ENCODE peak calls at places on chromosomes 2 and 18, in ten cellular contexts. M is dorsolateral prefrontal cortex, H is fibroblast of pulmonary artery, N is prostate gland, T is A549, Z is lung, A is left ventricle myocardium inferior, L is fibroblast of mammary gland, R is DND-41, U is AG09309. E is an unnamed sample.

GRCh38 chr2:157075924-157076323 is 181.6 kb upstream of the GALNT5 start:
- DNase-seq in M (peak; percentile 32), H (no peak), N (no peak), T (no peak), Z (no peak), A (no peak), L (no peak), R (no peak), U (no peak), E (no peak)

GRCh38 chr2:45128580-45128997 is 119.3 kb upstream of the SIX2 start:
- DNase-seq in M (no peak), H (peak; percentile 99), N (no peak), T (peak; percentile 41), Z (no peak), A (peak; percentile 46), L (peak; percentile 99), R (no peak), U (peak; percentile 89), E (peak; percentile 20)

GRCh38 chr2:222671259-222672067 is at the start of gene MOGAT1:
- DNase-seq in M (peak; percentile 9), H (peak; percentile 7), N (no peak), T (peak; percentile 11), Z (peak; percentile 38), A (peak; percentile 50), L (no peak), R (no peak), U (no peak), E (peak; percentile 58)

GRCh38 chr2:120237491-120237902 is 14.3 kb upstream of the TMEM185B start:
- DNase-seq in M (no peak), H (peak; percentile 52), N (no peak), T (peak; percentile 73), Z (no peak), A (no peak), L (peak; percentile 93), R (no peak), U (no peak), E (no peak)

GRCh38 chr2:49928541-49928940 is 774.2 kb upstream of the FSHR start:
- DNase-seq in M (no peak), H (no peak), N (no peak), T (no peak), Z (no peak), A (no peak), L (no peak), R (no peak), U (no peak), E (no peak)

GRCh38 chr18:2035056-2035455 is 536.2 kb downstream of the METTL4 start:
- DNase-seq in M (no peak), H (no peak), N (no peak), T (no peak), Z (no peak), A (no peak), L (no peak), R (no peak), U (no peak), E (no peak)

GRCh38 chr2:2846379-2847130 is 515.5 kb upstream of the MYT1L start:
- DNase-seq in M (peak; percentile 85), H (no peak), N (peak; percentile 74), T (no peak), Z (peak; percentile 33), A (peak; percentile 62), L (no peak), R (no peak), U (no peak), E (peak; percentile 50)

GRCh38 chr2:3146175-3146574 is 231.4 kb downstream of the EIPR1 start:
- DNase-seq in M (no peak), H (no peak), N (no peak), T (no peak), Z (no peak), A (no peak), L (no peak), R (no peak), U (no peak), E (no peak)

GRCh38 chr2:30662268-30663131 is 144.7 kb downstream of the CAPN13 start:
- DNase-seq in M (no peak), H (no peak), N (no peak), T (no peak), Z (peak; percentile 24), A (no peak), L (peak; percentile 39), R (no peak), U (no peak), E (peak; percentile 23)

GRCh38 chr2:45616663-45617411 is 5.8 kb upstream of the SRBD1 start:
- DNase-seq in M (no peak), H (peak; percentile 71), N (no peak), T (no peak), Z (no peak), A (no peak), L (peak; percentile 75), R (no peak), U (no peak), E (no peak)

GRCh38 chr2:95314598-95314963 is 17.4 kb downstream of the KCNIP3 start:
- DNase-seq in M (no peak), H (no peak), N (no peak), T (no peak), Z (no peak), A (no peak), L (no peak), R (no peak), U (no peak), E (no peak)

GRCh38 chr2:200649724-200650123 is 63.9 kb downstream of the AOX1 start:
- DNase-seq in M (no peak), H (no peak), N (no peak), T (no peak), Z (no peak), A (no peak), L (no peak), R (no peak), U (no peak), E (no peak)

GRCh38 chr2:149329470-149330126 is 789 bp upstream of the LYPD6 start:
- DNase-seq in M (no peak), H (peak; percentile 21), N (peak; percentile 27), T (peak; percentile 51), Z (peak; percentile 40), A (peak; percentile 22), L (peak; percentile 30), R (no peak), U (peak; percentile 13), E (peak; percentile 6)

GRCh38 chr2:235195921-235196320 is 244.1 kb downstream of the SH3BP4 start:
- DNase-seq in M (no peak), H (no peak), N (no peak), T (no peak), Z (no peak), A (no peak), L (no peak), R (no peak), U (no peak), E (no peak)

GRCh38 chr2:43082111-43082877 is 144.1 kb downstream of the ZFP36L2 start:
- DNase-seq in M (no peak), H (peak; percentile 87), N (no peak), T (peak; percentile 45), Z (peak; percentile 47), A (peak; percentile 82), L (peak; percentile 98), R (peak; percentile 63), U (peak; percentile 71), E (peak; percentile 79)

GRCh38 chr2:120180066-120180465 is 43.1 kb downstream of the TMEM185B start:
- DNase-seq in M (no peak), H (no peak), N (no peak), T (no peak), Z (no peak), A (no peak), L (no peak), R (no peak), U (no peak), E (no peak)

GRCh38 chr2:234980476-234981187 is 28.8 kb downstream of the SH3BP4 start:
- DNase-seq in M (no peak), H (peak; percentile 60), N (peak; percentile 67), T (no peak), Z (no peak), A (no peak), L (no peak), R (no peak), U (no peak), E (no peak)

GRCh38 chr2:224009605-224010330 is 29.3 kb downstream of the SERPINE2 start:
- DNase-seq in M (no peak), H (peak; percentile 54), N (no peak), T (no peak), Z (no peak), A (no peak), L (peak; percentile 45), R (no peak), U (no peak), E (no peak)

DNA sequence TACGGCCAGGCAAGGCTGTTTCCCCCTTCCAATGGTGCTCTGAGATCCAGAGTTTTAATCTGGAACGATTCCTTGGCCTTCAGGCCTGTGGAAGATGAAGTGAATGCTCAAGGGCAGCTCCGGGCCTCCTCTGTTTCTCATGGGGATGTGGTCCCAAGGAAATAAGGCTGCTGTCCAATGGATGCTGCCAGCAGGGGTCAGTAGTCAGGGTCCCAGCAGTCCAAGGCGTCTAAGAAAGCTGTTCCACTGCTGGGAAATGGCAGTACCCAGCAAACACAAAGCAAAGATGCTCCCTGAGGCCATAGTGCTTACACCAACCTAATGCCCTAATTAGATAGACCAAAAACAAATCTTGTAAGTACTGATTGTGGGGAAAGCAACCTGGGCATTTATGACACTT is 12.5 kb downstream of the NMS start:
- DNase-seq in M (no peak), H (peak; percentile 1), N (no peak), T (peak; percentile 12), Z (no peak), A (no peak), L (no peak), R (no peak), U (no peak), E (no peak)
- TF ChIP-seq CTCF in M (peak; percentile 23), H (peak; percentile 11), N (no peak), T (peak; percentile 15), Z (no peak), A (no peak), L (peak; percentile 30), R (peak; percentile 29), U (peak; percentile 22), E (no peak)

GRCh38 chr2:240437181-240437860 is 1.9 kb downstream of the GPC1 start:
- DNase-seq in M (no peak), H (no peak), N (no peak), T (no peak), Z (no peak), A (peak; percentile 13), L (no peak), R (no peak), U (no peak), E (no peak)
- H3K4me3 ChIP-seq in M (peak overlapping the region; percentile 79), H (peak overlapping the region; percentile 63), N (peak overlapping the region; percentile 70), T (peak overlapping the region; percentile 90), Z (no peak overlapping the region), A (peak overlapping the region; percentile 87), L (peak overlapping the region; percentile 69), R (no peak overlapping the region), U (peak overlapping the region; percentile 70), E (peak overlapping the region; percentile 69)

GRCh38 chr2:8433390-8433789 is 248.5 kb upstream of the ID2 start:
- DNase-seq in M (no peak), H (no peak), N (no peak), T (no peak), Z (no peak), A (no peak), L (no peak), R (no peak), U (no peak), E (no peak)
- TF ChIP-seq CTCF in M (no peak), H (no peak), N (no peak), T (no peak), Z (no peak), A (no peak), L (no peak), R (no peak), U (no peak), E (no peak)

DNA sequence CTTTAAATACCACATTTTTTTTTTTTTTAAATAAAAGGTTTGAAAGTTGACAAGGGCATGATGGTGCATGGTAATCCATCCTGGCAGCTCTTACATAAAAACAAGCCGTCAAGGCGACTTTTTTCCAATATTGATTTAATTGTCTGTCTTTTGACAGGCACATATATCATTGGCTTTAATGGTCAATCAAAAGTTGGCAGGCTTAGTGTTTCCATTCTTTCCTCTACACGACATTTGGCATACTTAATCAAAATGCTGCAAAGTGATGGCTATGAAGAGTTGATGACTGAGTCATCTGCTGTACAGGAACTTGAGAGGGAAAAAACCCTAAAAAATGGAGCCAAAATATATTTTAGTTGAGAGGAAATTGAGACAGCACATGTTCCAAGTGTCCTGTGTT is 3.0 kb downstream of the TSHZ1 start:
- DNase-seq in M (no peak), H (peak; percentile 46), N (no peak), T (no peak), Z (no peak), A (no peak), L (peak; percentile 65), R (no peak), U (peak; percentile 42), E (no peak)
- H3K4me3 ChIP-seq in M (peak overlapping the region; percentile 76), H (no peak overlapping the region), N (no peak overlapping the region), T (no peak overlapping the region), Z (no peak overlapping the region), A (peak overlapping the region; percentile 85), L (no peak overlapping the region), R (peak overlapping the region; percentile 16), U (no peak overlapping the region), E (no peak overlapping the region)